ENCODE peak calls at places on chromosomes 5 and 9, in nine cellular contexts. One of them, this sample, is unnamed.

GRCh38 chr9:85741112-85741874 is 461 bp downstream of the AGTPBP1 start:
- DNase-seq in body of pancreas: peak; percentile 59
- DNase-seq in GM23248: peak; percentile 54
- DNase-seq in epithelial cell of esophagus: peak; percentile 48
- DNase-seq in left ventricle myocardium inferior: no peak
- DNase-seq in DND-41: peak; percentile 51
- DNase-seq in OCI-LY7: peak; percentile 65
- DNase-seq in IMR-90: peak; percentile 8
- DNase-seq in fibroblast of pulmonary artery: peak; percentile 30
- DNase-seq in this sample: no peak

GRCh38 chr5:172420215-172420934 is 34.0 kb downstream of the SH3PXD2B start:
- DNase-seq in body of pancreas: peak; percentile 96
- DNase-seq in GM23248: peak; percentile 93
- DNase-seq in epithelial cell of esophagus: peak; percentile 99
- DNase-seq in left ventricle myocardium inferior: peak; percentile 58
- DNase-seq in DND-41: no peak
- DNase-seq in OCI-LY7: peak; percentile 27
- DNase-seq in IMR-90: peak; percentile 94
- DNase-seq in fibroblast of pulmonary artery: peak; percentile 98
- DNase-seq in this sample: no peak

GRCh38 chr9:130264414-130265350 is 878 bp upstream of the HMCN2 start:
- DNase-seq in body of pancreas: no peak
- DNase-seq in GM23248: no peak
- DNase-seq in epithelial cell of esophagus: no peak
- DNase-seq in left ventricle myocardium inferior: no peak
- DNase-seq in DND-41: no peak
- DNase-seq in OCI-LY7: no peak
- DNase-seq in IMR-90: no peak
- DNase-seq in fibroblast of pulmonary artery: no peak
- DNase-seq in this sample: no peak

GRCh38 chr9:130680836-130681768 is 12.5 kb upstream of the EXOSC2 start:
- DNase-seq in body of pancreas: peak; percentile 86
- DNase-seq in GM23248: peak; percentile 95
- DNase-seq in epithelial cell of esophagus: peak; percentile 90
- DNase-seq in left ventricle myocardium inferior: peak; percentile 67
- DNase-seq in DND-41: peak; percentile 16
- DNase-seq in OCI-LY7: peak; percentile 25
- DNase-seq in IMR-90: peak; percentile 88
- DNase-seq in fibroblast of pulmonary artery: peak; percentile 84
- DNase-seq in this sample: peak; percentile 47

GRCh38 chr5:126917918-126918623 is 112.3 kb downstream of the MARCHF3 start:
- DNase-seq in body of pancreas: peak; percentile 52
- DNase-seq in GM23248: peak; percentile 67
- DNase-seq in epithelial cell of esophagus: peak; percentile 36
- DNase-seq in left ventricle myocardium inferior: no peak
- DNase-seq in DND-41: no peak
- DNase-seq in OCI-LY7: no peak
- DNase-seq in IMR-90: peak; percentile 74
- DNase-seq in fibroblast of pulmonary artery: peak; percentile 29
- DNase-seq in this sample: no peak

GRCh38 chr5:14744296-14745187 is 80.0 kb downstream of the OTULIN start:
- DNase-seq in body of pancreas: no peak
- DNase-seq in GM23248: no peak
- DNase-seq in epithelial cell of esophagus: no peak
- DNase-seq in left ventricle myocardium inferior: peak; percentile 33
- DNase-seq in DND-41: no peak
- DNase-seq in OCI-LY7: peak; percentile 62
- DNase-seq in IMR-90: no peak
- DNase-seq in fibroblast of pulmonary artery: no peak
- DNase-seq in this sample: no peak

GRCh38 chr9:132114102-132114707 is 34.5 kb upstream of the MED27 start:
- DNase-seq in body of pancreas: peak; percentile 74
- DNase-seq in GM23248: peak; percentile 62
- DNase-seq in epithelial cell of esophagus: peak; percentile 71
- DNase-seq in left ventricle myocardium inferior: peak; percentile 55
- DNase-seq in DND-41: peak; percentile 45
- DNase-seq in OCI-LY7: no peak
- DNase-seq in IMR-90: peak; percentile 60
- DNase-seq in fibroblast of pulmonary artery: peak; percentile 69
- DNase-seq in this sample: peak; percentile 34

GRCh38 chr9:133528001-133528886 is 3.5 kb upstream of the MYMK start:
- DNase-seq in body of pancreas: peak; percentile 28
- DNase-seq in GM23248: no peak
- DNase-seq in epithelial cell of esophagus: no peak
- DNase-seq in left ventricle myocardium inferior: no peak
- DNase-seq in DND-41: no peak
- DNase-seq in OCI-LY7: no peak
- DNase-seq in IMR-90: no peak
- DNase-seq in fibroblast of pulmonary artery: no peak
- DNase-seq in this sample: no peak

GRCh38 chr5:138305797-138306196 is 25.8 kb downstream of the CDC25C start:
- DNase-seq in body of pancreas: peak; percentile 69
- DNase-seq in GM23248: no peak
- DNase-seq in epithelial cell of esophagus: peak; percentile 80
- DNase-seq in left ventricle myocardium inferior: peak; percentile 79
- DNase-seq in DND-41: no peak
- DNase-seq in OCI-LY7: no peak
- DNase-seq in IMR-90: no peak
- DNase-seq in fibroblast of pulmonary artery: no peak
- DNase-seq in this sample: no peak

GRCh38 chr5:128257096-128257495 is 173.5 kb downstream of the SLC12A2 start:
- DNase-seq in body of pancreas: no peak
- DNase-seq in GM23248: no peak
- DNase-seq in epithelial cell of esophagus: peak; percentile 41
- DNase-seq in left ventricle myocardium inferior: no peak
- DNase-seq in DND-41: no peak
- DNase-seq in OCI-LY7: no peak
- DNase-seq in IMR-90: no peak
- DNase-seq in fibroblast of pulmonary artery: no peak
- DNase-seq in this sample: no peak

GRCh38 chr5:172078726-172079345 is 72.4 kb upstream of the FBXW11 start:
- DNase-seq in body of pancreas: peak; percentile 87
- DNase-seq in GM23248: no peak
- DNase-seq in epithelial cell of esophagus: no peak
- DNase-seq in left ventricle myocardium inferior: peak; percentile 47
- DNase-seq in DND-41: peak; percentile 60
- DNase-seq in OCI-LY7: no peak
- DNase-seq in IMR-90: no peak
- DNase-seq in fibroblast of pulmonary artery: peak; percentile 59
- DNase-seq in this sample: no peak

GRCh38 chr5:176902102-176902814 is 3.1 kb upstream of the HK3 start:
- DNase-seq in body of pancreas: no peak
- DNase-seq in GM23248: no peak
- DNase-seq in epithelial cell of esophagus: no peak
- DNase-seq in left ventricle myocardium inferior: no peak
- DNase-seq in DND-41: no peak
- DNase-seq in OCI-LY7: no peak
- DNase-seq in IMR-90: no peak
- DNase-seq in fibroblast of pulmonary artery: no peak
- DNase-seq in this sample: no peak

GRCh38 chr5:176901260-176902101 is 2.3 kb upstream of the HK3 start:
- DNase-seq in body of pancreas: no peak
- DNase-seq in GM23248: no peak
- DNase-seq in epithelial cell of esophagus: peak; percentile 53
- DNase-seq in left ventricle myocardium inferior: no peak
- DNase-seq in DND-41: no peak
- DNase-seq in OCI-LY7: no peak
- DNase-seq in IMR-90: peak; percentile 15
- DNase-seq in fibroblast of pulmonary artery: no peak
- DNase-seq in this sample: no peak

GRCh38 chr5:176900783-176901204 is 1.6 kb upstream of the HK3 start:
- DNase-seq in body of pancreas: no peak
- DNase-seq in GM23248: no peak
- DNase-seq in epithelial cell of esophagus: no peak
- DNase-seq in left ventricle myocardium inferior: no peak
- DNase-seq in DND-41: no peak
- DNase-seq in OCI-LY7: no peak
- DNase-seq in IMR-90: no peak
- DNase-seq in fibroblast of pulmonary artery: no peak
- DNase-seq in this sample: no peak

GRCh38 chr5:176899946-176900782 is 1.0 kb upstream of the HK3 start:
- DNase-seq in body of pancreas: no peak
- DNase-seq in GM23248: no peak
- DNase-seq in epithelial cell of esophagus: no peak
- DNase-seq in left ventricle myocardium inferior: no peak
- DNase-seq in DND-41: no peak
- DNase-seq in OCI-LY7: no peak
- DNase-seq in IMR-90: peak; percentile 5
- DNase-seq in fibroblast of pulmonary artery: no peak
- DNase-seq in this sample: no peak

GRCh38 chr5:176899296-176899891 is at the start of gene HK3:
- DNase-seq in body of pancreas: no peak
- DNase-seq in GM23248: no peak
- DNase-seq in epithelial cell of esophagus: no peak
- DNase-seq in left ventricle myocardium inferior: no peak
- DNase-seq in DND-41: no peak
- DNase-seq in OCI-LY7: no peak
- DNase-seq in IMR-90: no peak
- DNase-seq in fibroblast of pulmonary artery: no peak
- DNase-seq in this sample: no peak
- H3K4me3 ChIP-seq in body of pancreas: no peak within 1 kb of the TSS
- H3K4me3 ChIP-seq in GM23248: no peak within 1 kb of the TSS
- H3K4me3 ChIP-seq in epithelial cell of esophagus: no peak within 1 kb of the TSS
- H3K4me3 ChIP-seq in left ventricle myocardium inferior: peak within 1 kb of the TSS; percentile 35
- H3K4me3 ChIP-seq in DND-41: no peak within 1 kb of the TSS
- H3K4me3 ChIP-seq in OCI-LY7: no peak within 1 kb of the TSS
- H3K4me3 ChIP-seq in IMR-90: no peak within 1 kb of the TSS
- H3K4me3 ChIP-seq in fibroblast of pulmonary artery: no peak within 1 kb of the TSS
- H3K4me3 ChIP-seq in this sample: no peak within 1 kb of the TSS

DNA sequence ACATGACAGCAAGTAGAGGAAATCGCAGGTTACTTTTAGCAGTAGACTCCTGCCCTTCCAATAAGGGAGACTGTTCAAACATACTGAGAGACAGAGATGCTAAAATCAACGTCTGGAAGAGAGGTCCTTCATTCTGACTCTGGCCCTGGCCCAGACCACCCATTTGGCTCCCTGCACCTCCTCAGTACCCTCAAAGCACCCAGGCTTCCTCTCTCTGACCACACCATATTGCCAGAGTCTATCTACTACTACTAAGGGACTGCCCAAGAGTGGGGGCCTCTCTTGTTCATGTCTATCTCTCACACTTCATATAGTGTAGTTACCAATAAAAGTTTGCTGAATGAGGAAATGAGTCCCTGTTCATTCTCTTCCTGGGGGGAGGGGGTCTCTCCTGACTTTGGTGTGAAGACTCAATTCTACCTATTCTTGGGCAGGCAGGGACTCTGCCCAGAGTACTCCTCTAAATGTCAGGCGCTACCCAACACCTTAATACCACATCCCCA is 8.5 kb downstream of the B4GALT1 start:
- DNase-seq in body of pancreas: no peak
- DNase-seq in GM23248: no peak
- DNase-seq in epithelial cell of esophagus: no peak
- DNase-seq in left ventricle myocardium inferior: no peak
- DNase-seq in DND-41: no peak
- DNase-seq in OCI-LY7: peak; percentile 28
- DNase-seq in IMR-90: no peak
- DNase-seq in fibroblast of pulmonary artery: no peak
- DNase-seq in this sample: no peak
- H3K4me3 ChIP-seq in body of pancreas: no peak overlapping the region
- H3K4me3 ChIP-seq in GM23248: peak overlapping the region; percentile 98
- H3K4me3 ChIP-seq in epithelial cell of esophagus: no peak overlapping the region
- H3K4me3 ChIP-seq in left ventricle myocardium inferior: peak overlapping the region; percentile 38
- H3K4me3 ChIP-seq in DND-41: no peak overlapping the region
- H3K4me3 ChIP-seq in OCI-LY7: peak overlapping the region; percentile 58
- H3K4me3 ChIP-seq in IMR-90: no peak overlapping the region
- H3K4me3 ChIP-seq in fibroblast of pulmonary artery: no peak overlapping the region
- H3K4me3 ChIP-seq in this sample: peak overlapping the region; percentile 8

DNA sequence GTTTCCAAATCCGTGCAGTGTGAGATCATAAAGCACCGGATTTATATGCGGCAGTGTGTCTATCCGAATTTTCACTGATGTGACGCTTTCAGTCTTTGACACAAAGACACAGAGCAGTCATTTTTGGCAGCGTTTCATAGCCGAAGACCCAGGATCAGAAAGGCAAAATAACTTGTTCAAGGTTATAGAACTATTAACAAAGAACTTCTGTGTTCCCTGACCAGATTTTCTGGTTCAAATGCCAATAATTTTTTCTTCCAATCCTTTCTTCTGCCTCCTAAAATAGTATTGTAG is 1.1 kb upstream of the MARCHF11 start:
- DNase-seq in body of pancreas: no peak
- DNase-seq in GM23248: no peak
- DNase-seq in epithelial cell of esophagus: no peak
- DNase-seq in left ventricle myocardium inferior: no peak
- DNase-seq in DND-41: no peak
- DNase-seq in OCI-LY7: no peak
- DNase-seq in IMR-90: no peak
- DNase-seq in fibroblast of pulmonary artery: no peak
- DNase-seq in this sample: no peak
- H3K4me3 ChIP-seq in body of pancreas: no peak overlapping the region
- H3K4me3 ChIP-seq in GM23248: no peak overlapping the region
- H3K4me3 ChIP-seq in epithelial cell of esophagus: no peak overlapping the region
- H3K4me3 ChIP-seq in left ventricle myocardium inferior: peak overlapping the region; percentile 67
- H3K4me3 ChIP-seq in DND-41: no peak overlapping the region
- H3K4me3 ChIP-seq in OCI-LY7: no peak overlapping the region
- H3K4me3 ChIP-seq in IMR-90: no peak overlapping the region
- H3K4me3 ChIP-seq in fibroblast of pulmonary artery: no peak overlapping the region
- H3K4me3 ChIP-seq in this sample: no peak overlapping the region

GRCh38 chr5:41196197-41196596 is 17.1 kb downstream of the C6 start:
- DNase-seq in body of pancreas: no peak
- DNase-seq in GM23248: no peak
- DNase-seq in epithelial cell of esophagus: no peak
- DNase-seq in left ventricle myocardium inferior: no peak
- DNase-seq in DND-41: no peak
- DNase-seq in OCI-LY7: no peak
- DNase-seq in IMR-90: peak; percentile 31
- DNase-seq in fibroblast of pulmonary artery: no peak
- DNase-seq in this sample: no peak

GRCh38 chr5:41194339-41194738 is 19.0 kb downstream of the C6 start:
- DNase-seq in body of pancreas: no peak
- DNase-seq in GM23248: no peak
- DNase-seq in epithelial cell of esophagus: no peak
- DNase-seq in left ventricle myocardium inferior: no peak
- DNase-seq in DND-41: no peak
- DNase-seq in OCI-LY7: no peak
- DNase-seq in IMR-90: no peak
- DNase-seq in fibroblast of pulmonary artery: no peak
- DNase-seq in this sample: no peak

GRCh38 chr5:41195228-41195627 is 18.1 kb downstream of the C6 start:
- DNase-seq in body of pancreas: no peak
- DNase-seq in GM23248: no peak
- DNase-seq in epithelial cell of esophagus: peak; percentile 24
- DNase-seq in left ventricle myocardium inferior: no peak
- DNase-seq in DND-41: no peak
- DNase-seq in OCI-LY7: no peak
- DNase-seq in IMR-90: no peak
- DNase-seq in fibroblast of pulmonary artery: no peak
- DNase-seq in this sample: no peak

GRCh38 chr5:41193462-41194166 is 19.7 kb downstream of the C6 start:
- DNase-seq in body of pancreas: peak; percentile 100
- DNase-seq in GM23248: peak; percentile 10
- DNase-seq in epithelial cell of esophagus: peak; percentile 12
- DNase-seq in left ventricle myocardium inferior: peak; percentile 99
- DNase-seq in DND-41: no peak
- DNase-seq in OCI-LY7: no peak
- DNase-seq in IMR-90: peak; percentile 49
- DNase-seq in fibroblast of pulmonary artery: peak; percentile 100
- DNase-seq in this sample: no peak

DNA sequence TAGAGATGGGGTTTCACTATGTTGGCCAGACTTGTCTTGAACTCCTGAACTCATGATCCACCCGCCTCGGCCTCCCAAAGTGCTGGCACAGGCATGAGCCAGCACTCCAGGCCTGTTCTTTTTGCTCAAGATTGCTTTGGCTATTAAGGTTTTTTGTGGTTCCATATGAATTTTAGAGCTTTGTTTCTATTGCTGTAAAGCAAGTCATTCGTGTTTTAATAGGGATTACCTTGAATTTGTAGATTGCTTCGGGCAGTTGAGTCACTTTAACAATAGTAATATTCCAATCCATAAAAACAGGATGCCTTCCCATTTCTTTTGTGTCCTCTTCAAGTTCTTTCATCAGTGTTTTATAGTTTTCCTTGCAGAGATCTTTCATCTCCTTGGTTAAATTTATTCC is 22.1 kb downstream of the C6 start:
- DNase-seq in body of pancreas: no peak
- DNase-seq in GM23248: no peak
- DNase-seq in epithelial cell of esophagus: peak; percentile 50
- DNase-seq in left ventricle myocardium inferior: no peak
- DNase-seq in DND-41: no peak
- DNase-seq in OCI-LY7: no peak
- DNase-seq in IMR-90: no peak
- DNase-seq in fibroblast of pulmonary artery: no peak
- DNase-seq in this sample: no peak
- H3K4me3 ChIP-seq in body of pancreas: no peak overlapping the region
- H3K4me3 ChIP-seq in GM23248: no peak overlapping the region
- H3K4me3 ChIP-seq in epithelial cell of esophagus: no peak overlapping the region
- H3K4me3 ChIP-seq in left ventricle myocardium inferior: no peak overlapping the region
- H3K4me3 ChIP-seq in DND-41: no peak overlapping the region
- H3K4me3 ChIP-seq in OCI-LY7: no peak overlapping the region
- H3K4me3 ChIP-seq in IMR-90: no peak overlapping the region
- H3K4me3 ChIP-seq in fibroblast of pulmonary artery: no peak overlapping the region
- H3K4me3 ChIP-seq in this sample: no peak overlapping the region

This sample was measured in naive thymus-derived CD4-positive, alpha-beta T cell.